ENCODE peak calls at places on chromosomes 2 and 18, in four cellular contexts. F is HepG2, J is GM12878, V is SK-N-SH. H is an unnamed sample.

GRCh38 chr2:71521436-71521950 is 68.1 kb downstream of the DYSF start:
- DNase-seq in V (no peak), F (no peak), J (no peak), H (no peak)

GRCh38 chr18:53838796-53839195 is 385.7 kb downstream of the MBD2 start:
- DNase-seq in V (no peak), F (no peak), J (no peak), H (no peak)

GRCh38 chr2:120398051-120398960 is 52.4 kb downstream of the INHBB start:
- DNase-seq in J (no peak), F (no peak), V (no peak), H (no peak)

GRCh38 chr2:201118957-201119848 is 3.2 kb downstream of the CFLAR start:
- DNase-seq in F (no peak), J (no peak), V (no peak), H (no peak)

GRCh38 chr18:7824970-7825369 is 257.9 kb downstream of the PTPRM start:
- DNase-seq in J (no peak), F (no peak), V (no peak), H (no peak)

GRCh38 chr2:68278169-68278568 is 25.8 kb upstream of the PPP3R1 start:
- DNase-seq in J (no peak), F (no peak), V (no peak), H (no peak)

GRCh38 chr2:199458806-199459285 is 1.1 kb upstream of the SATB2 start:
- DNase-seq in J (no peak), F (no peak), V (peak), H (no peak)

GRCh38 chr2:162932416-162932815 is 93.8 kb upstream of the KCNH7 start:
- DNase-seq in J (no peak), F (no peak), V (no peak), H (no peak)

GRCh38 chr2:213862407-213863076 is 548.3 kb upstream of the VWC2L start:
- DNase-seq in J (no peak), F (no peak), V (no peak), H (no peak)

GRCh38 chr2:100625731-100626130 is 62.9 kb downstream of the PDCL3 start:
- DNase-seq in F (no peak), V (peak), J (no peak), H (no peak)

GRCh38 chr2:101295895-101296294 is 12.6 kb downstream of the RNF149 start:
- DNase-seq in J (no peak), F (no peak), V (no peak), H (no peak)

GRCh38 chr2:238379096-238379810 is 47.5 kb upstream of the ASB1 start:
- DNase-seq in V (no peak), J (no peak), F (no peak), H (no peak)

GRCh38 chr2:16561251-16561650 is 104.4 kb downstream of the CYRIA start:
- DNase-seq in F (peak), J (no peak), V (no peak), H (no peak)

DNA sequence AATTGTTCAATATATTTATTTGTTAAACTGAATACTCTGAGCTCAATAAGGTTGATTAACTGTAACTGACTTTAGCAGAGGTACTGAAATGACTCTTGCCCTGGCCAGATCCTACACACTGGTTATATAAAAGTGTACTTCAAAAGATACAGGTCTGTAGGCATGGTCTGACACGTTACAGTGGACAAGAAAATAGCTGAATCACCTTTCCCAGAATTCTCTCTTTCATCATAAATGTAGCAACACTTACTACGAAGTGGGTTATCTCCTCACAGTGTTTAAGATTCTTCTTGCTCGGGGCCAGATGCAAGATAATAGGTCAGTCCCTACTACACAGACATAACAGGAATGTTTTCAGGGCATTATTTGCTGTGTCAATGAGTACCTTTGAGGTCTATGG is 107.0 kb upstream of the ZC3H15 start:
- DNase-seq in J (no peak), F (peak), V (no peak), H (no peak)
- TF ChIP-seq TAF1 in J (no peak), F (no peak), V (no peak), H (no peak)

DNA sequence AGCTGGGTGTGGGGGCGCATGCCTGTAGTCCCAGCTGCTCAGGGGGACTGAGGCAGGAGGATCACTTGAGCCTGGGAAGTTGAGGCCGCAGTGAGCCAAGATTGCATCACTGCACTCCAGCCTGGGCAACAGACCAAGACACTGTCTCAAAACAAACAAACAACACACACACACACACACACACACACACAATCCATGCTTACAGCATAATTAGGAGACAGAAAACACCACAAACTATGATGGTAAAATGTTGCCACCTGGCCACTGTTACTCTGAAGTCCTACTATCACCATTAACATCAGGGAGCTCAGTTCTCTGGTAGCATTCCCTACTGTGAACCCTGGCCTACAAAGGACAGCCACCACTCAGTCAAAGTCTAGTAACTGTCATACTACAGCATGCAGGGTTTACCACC is 18.3 kb downstream of the DNPEP start:
- DNase-seq in F (no peak), J (no peak), V (no peak), H (no peak)
- TF ChIP-seq TAF1 in F (no peak), J (no peak), V (no peak), H (no peak)

DNA sequence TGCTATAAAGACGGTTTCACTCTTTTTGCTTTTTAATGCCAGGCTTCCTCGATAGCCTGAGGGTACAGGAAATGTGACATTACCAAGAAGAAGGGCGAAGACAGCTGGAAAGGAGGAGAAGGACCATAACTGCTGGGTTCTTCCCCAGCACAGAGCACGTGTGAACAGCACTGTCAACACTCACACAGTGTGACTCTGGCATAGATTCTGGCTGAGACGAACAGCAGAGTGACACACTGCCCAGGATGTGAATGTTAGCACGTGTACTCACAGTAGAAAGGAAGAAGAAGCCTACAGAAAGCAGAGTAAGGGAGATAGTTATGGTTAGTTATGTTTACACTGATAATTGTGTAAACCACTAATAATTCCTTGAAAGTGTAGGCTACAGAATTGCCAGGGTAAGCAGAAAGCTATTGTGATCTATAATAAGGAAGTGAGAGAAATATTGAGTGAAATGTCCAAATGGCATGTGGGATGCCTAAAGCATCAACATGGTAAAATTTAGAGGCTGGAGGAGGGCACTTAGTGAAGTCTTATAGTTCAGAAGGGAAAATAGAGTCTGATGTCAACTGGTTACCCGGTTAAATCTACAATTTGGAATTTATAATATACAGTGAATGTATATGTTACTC is 198.2 kb downstream of the DLGAP1 start:
- DNase-seq in V (no peak), F (no peak), J (no peak), H (no peak)
- TF ChIP-seq TAF1 in V (no peak), F (no peak), J (no peak), H (no peak)

GRCh38 chr2:9741110-9741509 is 102.2 kb upstream of the TAF1B start:
- DNase-seq in V (no peak), J (no peak), F (no peak), H (no peak)
- TF ChIP-seq TAF1 in V (no peak), J (no peak), F (no peak), H (no peak)

DNA sequence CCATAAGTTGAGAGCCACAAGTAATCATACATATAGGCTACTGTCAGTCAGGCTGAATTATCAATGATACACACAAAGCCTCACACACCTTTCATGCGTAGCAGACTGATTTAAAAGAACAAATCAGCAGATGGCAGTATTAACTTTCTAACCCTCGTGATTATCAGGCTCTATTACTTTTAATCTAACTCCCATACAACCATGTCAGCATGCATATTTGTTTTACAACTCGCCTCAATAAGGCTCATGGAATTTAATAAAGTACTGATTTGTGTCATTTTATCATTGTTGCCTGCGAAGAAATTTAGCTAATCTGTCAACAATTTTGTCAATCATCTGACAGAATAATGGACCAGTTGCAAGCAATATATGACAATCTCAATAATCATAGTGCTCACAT is 82.8 kb downstream of the SLC25A12 start:
- DNase-seq in J (no peak), V (peak), F (peak), H (no peak)
- TF ChIP-seq TAF1 in J (no peak), V (no peak), F (no peak), H (no peak)

H was measured in GM12892.